ENCODE peak calls at places on chromosomes 1 and 21, in nine cellular contexts. T is astrocyte; J is GM12865; C is HFFc6; E is fibroblast of the aortic adventitia; D is CD8-positive, alpha-beta T cell; S is fibroblast of pulmonary artery; M is RWPE1; Z is adrenal gland. O is an unnamed sample.

GRCh38 chr1:65393345-65393744 is 27.1 kb upstream of the LEPR start:
- DNase-seq in T (peak), J (peak), C (peak), E (no peak), D (no peak), S (peak), M (peak), Z (no peak), O (peak)

GRCh38 chr1:193259619-193260018 is 73.2 kb upstream of the B3GALT2 start:
- DNase-seq in T (no peak), J (no peak), C (no peak), E (no peak), D (no peak), S (no peak), M (no peak), Z (no peak), O (no peak)

GRCh38 chr1:236524142-236524891 is 535 bp downstream of the LGALS8 start:
- DNase-seq in T (peak), J (peak), C (peak), E (peak), D (peak), S (peak), M (peak), Z (peak), O (peak)

GRCh38 chr1:21237386-21238088 is 52.7 kb downstream of the ECE1 start:
- DNase-seq in T (no peak), J (no peak), C (no peak), E (no peak), D (no peak), S (no peak), M (no peak), Z (peak), O (no peak)

GRCh38 chr1:56566040-56566774 is 13.2 kb downstream of the PLPP3 start:
- DNase-seq in T (no peak), J (no peak), C (no peak), E (no peak), D (no peak), S (no peak), M (no peak), Z (no peak), O (no peak)

GRCh38 chr21:43355196-43355924 is 71.6 kb downstream of the SIK1 start:
- DNase-seq in T (no peak), J (peak), C (no peak), E (no peak), D (no peak), S (no peak), M (no peak), Z (no peak), O (no peak)

GRCh38 chr21:26532208-26532607 is 40.9 kb downstream of the CYYR1 start:
- DNase-seq in T (no peak), J (no peak), C (no peak), E (no peak), D (no peak), S (no peak), M (no peak), Z (no peak), O (no peak)

GRCh38 chr1:23577056-23577985 is 18.0 kb upstream of the ID3 start:
- DNase-seq in T (peak), J (peak), C (peak), E (peak), D (no peak), S (peak), M (peak), Z (peak), O (peak)

GRCh38 chr1:232980336-232980978 is 30.0 kb downstream of the NTPCR start:
- DNase-seq in T (peak), J (no peak), C (no peak), E (no peak), D (no peak), S (no peak), M (no peak), Z (no peak), O (no peak)

GRCh38 chr1:59674605-59675004 is 140.1 kb upstream of the HOOK1 start:
- DNase-seq in T (no peak), J (no peak), C (no peak), E (peak), D (no peak), S (peak), M (peak), Z (no peak), O (no peak)

GRCh38 chr1:116908821-116909510 is 750 bp upstream of the PTGFRN start:
- DNase-seq in T (no peak), J (no peak), C (no peak), E (no peak), D (no peak), S (no peak), M (no peak), Z (no peak), O (no peak)

GRCh38 chr1:211474426-211474825 is 17.5 kb downstream of the RD3 start:
- DNase-seq in T (no peak), J (no peak), C (no peak), E (peak), D (no peak), S (peak), M (no peak), Z (no peak), O (no peak)

GRCh38 chr1:153789478-153790148 is 14.4 kb downstream of the SLC27A3 start:
- DNase-seq in T (no peak), J (peak), C (no peak), E (no peak), D (no peak), S (no peak), M (no peak), Z (no peak), O (no peak)

GRCh38 chr1:110605446-110605845 is 712 bp downstream of the KCNA2 start:
- DNase-seq in T (no peak), J (no peak), C (no peak), E (no peak), D (no peak), S (no peak), M (no peak), Z (no peak), O (no peak)

GRCh38 chr21:27425172-27425571 is 458.3 kb upstream of the ADAMTS5 start:
- DNase-seq in T (no peak), J (no peak), C (no peak), E (peak), D (no peak), S (peak), M (no peak), Z (no peak), O (no peak)

GRCh38 chr1:234069760-234070159 is 165.3 kb downstream of the SLC35F3 start:
- DNase-seq in T (no peak), J (peak), C (no peak), E (no peak), D (no peak), S (no peak), M (no peak), Z (no peak), O (no peak)

GRCh38 chr1:53512807-53513755 is 53.9 kb downstream of the DMRTB1 start:
- DNase-seq in T (no peak), J (no peak), C (no peak), E (no peak), D (no peak), S (no peak), M (no peak), Z (no peak), O (no peak)

GRCh38 chr1:182952677-182953444 is at the start of gene SHCBP1L:
- DNase-seq in T (no peak), J (no peak), C (no peak), E (no peak), D (no peak), S (no peak), M (no peak), Z (no peak), O (no peak)

GRCh38 chr1:109954180-109954579 is 30.4 kb upstream of the AHCYL1 start:
- DNase-seq in T (no peak), J (no peak), C (no peak), E (peak), D (no peak), S (no peak), M (no peak), Z (no peak), O (no peak)

GRCh38 chr1:42420145-42420544 is 35.7 kb downstream of the ZMYND12 start:
- DNase-seq in T (peak), J (no peak), C (no peak), E (peak), D (no peak), S (no peak), M (no peak), Z (no peak), O (no peak)

GRCh38 chr1:72288886-72289285 is 6.5 kb upstream of the NEGR1 start:
- DNase-seq in T (no peak), J (no peak), C (no peak), E (no peak), D (no peak), S (no peak), M (no peak), Z (no peak), O (no peak)

GRCh38 chr1:110281363-110282290 is 57.5 kb upstream of the RBM15 start:
- DNase-seq in T (no peak), J (no peak), C (peak), E (peak), D (no peak), S (no peak), M (no peak), Z (no peak), O (no peak)

GRCh38 chr1:33735624-33736023 is 128.3 kb upstream of the HMGB4 start:
- DNase-seq in T (peak), J (no peak), C (peak), E (peak), D (no peak), S (no peak), M (peak), Z (no peak), O (no peak)

GRCh38 chr1:241782396-241782795 is 65.6 kb upstream of the EXO1 start:
- DNase-seq in T (no peak), J (no peak), C (no peak), E (no peak), D (no peak), S (no peak), M (no peak), Z (no peak), O (no peak)

GRCh38 chr1:226549094-226549936 is 751 bp downstream of the STUM start:
- DNase-seq in T (no peak), J (no peak), C (no peak), E (no peak), D (no peak), S (no peak), M (peak), Z (no peak), O (peak)

GRCh38 chr1:3423245-3423829 is 31.1 kb upstream of the ARHGEF16 start:
- DNase-seq in T (no peak), J (no peak), C (no peak), E (no peak), D (no peak), S (no peak), M (no peak), Z (no peak), O (no peak)

GRCh38 chr1:8477199-8477982 is 159.5 kb downstream of the SLC45A1 start:
- DNase-seq in T (peak), J (peak), C (peak), E (peak), D (no peak), S (no peak), M (no peak), Z (no peak), O (no peak)

GRCh38 chr1:9119745-9120144 is 9.2 kb downstream of the GPR157 start:
- DNase-seq in T (no peak), J (peak), C (no peak), E (no peak), D (no peak), S (no peak), M (no peak), Z (no peak), O (peak)

GRCh38 chr1:230413061-230413460 is 13.1 kb downstream of the PGBD5 start:
- DNase-seq in T (no peak), J (no peak), C (no peak), E (no peak), D (no peak), S (no peak), M (no peak), Z (no peak), O (no peak)

GRCh38 chr1:16088996-16089395 is 15.5 kb upstream of the FAM131C start:
- DNase-seq in T (peak), J (no peak), C (peak), E (peak), D (no peak), S (peak), M (peak), Z (no peak), O (no peak)

GRCh38 chr1:36411674-36412648 is 14.3 kb upstream of the LSM10 start:
- DNase-seq in T (peak), J (peak), C (no peak), E (peak), D (no peak), S (peak), M (no peak), Z (no peak), O (no peak)

GRCh38 chr1:151134991-151135390 is 11.4 kb downstream of the SEMA6C start:
- DNase-seq in T (no peak), J (no peak), C (no peak), E (no peak), D (no peak), S (no peak), M (no peak), Z (peak), O (no peak)

GRCh38 chr1:230350208-230350921 is 75.8 kb downstream of the PGBD5 start:
- DNase-seq in T (peak), J (no peak), C (no peak), E (no peak), D (no peak), S (no peak), M (no peak), Z (peak), O (no peak)

GRCh38 chr1:220879090-220879508 is at the start of gene HLX:
- DNase-seq in T (peak), J (peak), C (peak), E (peak), D (no peak), S (peak), M (peak), Z (peak), O (peak)

GRCh38 chr1:220878223-220879081 is 791 bp upstream of the HLX start:
- DNase-seq in T (no peak), J (peak), C (no peak), E (no peak), D (no peak), S (no peak), M (no peak), Z (no peak), O (peak)

GRCh38 chr1:220877348-220878095 is 1.7 kb upstream of the HLX start:
- DNase-seq in T (no peak), J (no peak), C (no peak), E (no peak), D (no peak), S (no peak), M (no peak), Z (no peak), O (no peak)

GRCh38 chr1:220875233-220875632 is 4.0 kb upstream of the HLX start:
- DNase-seq in T (no peak), J (no peak), C (no peak), E (no peak), D (no peak), S (no peak), M (no peak), Z (no peak), O (no peak)

GRCh38 chr1:220876511-220877347 is 2.5 kb upstream of the HLX start:
- DNase-seq in T (no peak), J (no peak), C (no peak), E (no peak), D (no peak), S (no peak), M (no peak), Z (peak), O (peak)
- TF ChIP-seq CTCF in T (no peak), J (no peak), C (no peak), E (no peak), D (no peak), S (no peak), M (no peak), Z (no peak), O (no peak)

DNA sequence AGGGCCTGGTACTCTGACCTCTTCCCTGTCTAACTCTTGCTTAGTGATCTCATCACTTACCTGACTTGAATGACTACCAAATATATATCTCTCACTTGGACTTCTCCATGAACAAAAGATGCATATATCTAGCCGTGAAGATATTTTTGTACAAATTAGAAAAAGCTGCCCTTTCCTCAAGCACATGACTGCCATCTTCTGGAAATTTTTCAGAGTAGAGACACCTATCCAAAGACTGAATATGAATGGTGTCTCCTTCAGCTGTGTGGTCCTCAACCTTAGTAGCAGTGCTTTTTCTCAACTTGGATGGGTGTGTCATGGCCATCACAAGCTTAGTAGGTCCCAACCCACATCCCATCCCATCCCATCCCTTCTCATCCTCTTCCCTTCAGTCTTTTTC is 142.3 kb downstream of the DNM3 start:
- DNase-seq in T (no peak), J (peak), C (peak), E (peak), D (no peak), S (peak), M (no peak), Z (no peak), O (no peak)
- TF ChIP-seq CTCF in T (peak), J (peak), C (peak), E (peak), D (no peak), S (peak), M (no peak), Z (peak), O (no peak)

GRCh38 chr1:69459244-69459643 is 108.5 kb upstream of the LRRC7 start:
- DNase-seq in T (no peak), J (no peak), C (no peak), E (no peak), D (no peak), S (no peak), M (no peak), Z (no peak), O (no peak)
- TF ChIP-seq CTCF in T (no peak), J (no peak), C (no peak), E (no peak), D (no peak), S (no peak), M (no peak), Z (no peak), O (no peak)

GRCh38 chr1:202663141-202663540 is 47.1 kb downstream of the SYT2 start:
- DNase-seq in T (no peak), J (no peak), C (no peak), E (no peak), D (no peak), S (no peak), M (no peak), Z (no peak), O (no peak)

GRCh38 chr1:202659541-202659940 is 50.7 kb downstream of the SYT2 start:
- DNase-seq in T (no peak), J (no peak), C (no peak), E (no peak), D (no peak), S (no peak), M (no peak), Z (no peak), O (no peak)

GRCh38 chr1:202662081-202662480 is 48.2 kb downstream of the SYT2 start:
- DNase-seq in T (no peak), J (no peak), C (no peak), E (no peak), D (no peak), S (no peak), M (no peak), Z (no peak), O (no peak)

GRCh38 chr1:202659974-202660373 is 50.3 kb downstream of the SYT2 start:
- DNase-seq in T (no peak), J (no peak), C (no peak), E (no peak), D (no peak), S (no peak), M (no peak), Z (no peak), O (no peak)

DNA sequence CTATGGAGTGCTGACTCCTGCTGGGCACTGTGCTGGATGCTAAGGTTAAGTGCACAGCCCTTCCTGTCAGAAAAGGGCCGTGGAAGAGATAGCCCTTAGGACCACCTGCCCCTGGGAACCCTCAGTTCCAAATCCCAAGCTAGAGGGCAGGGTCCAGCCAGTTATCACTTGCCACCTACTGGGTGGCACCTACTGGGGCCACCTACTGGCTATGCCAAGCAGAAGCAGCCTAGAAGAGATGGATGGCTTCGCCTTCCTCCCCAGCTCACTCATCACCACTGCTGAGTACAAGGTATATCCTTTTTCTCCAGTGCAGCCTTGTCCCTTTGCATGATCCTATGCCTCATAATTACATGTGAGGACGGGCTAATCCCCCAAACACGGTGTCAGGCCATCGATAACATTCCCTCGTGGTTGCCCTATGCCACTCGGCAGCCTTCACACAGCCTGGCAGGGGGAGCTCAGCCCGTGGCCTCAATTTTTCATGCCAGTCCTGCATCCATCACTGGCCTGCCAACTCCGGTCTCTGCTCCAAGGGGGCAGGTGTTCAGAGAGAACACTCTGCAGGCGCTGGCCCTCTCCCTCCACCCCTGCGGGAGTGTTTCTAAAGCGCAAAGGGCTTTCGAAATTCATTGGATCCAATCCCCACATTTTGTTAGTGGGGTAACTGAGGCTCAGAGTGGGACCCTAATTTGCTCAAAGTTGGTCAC is 49.0 kb downstream of the SYT2 start:
- DNase-seq in T (no peak), J (peak), C (no peak), E (no peak), D (no peak), S (no peak), M (no peak), Z (no peak), O (no peak)
- TF ChIP-seq CTCF in T (peak), J (peak), C (peak), E (peak), D (no peak), S (peak), M (peak), Z (no peak), O (no peak)

GRCh38 chr1:215677112-215677511 is 110.0 kb downstream of the KCTD3 start:
- DNase-seq in T (no peak), J (no peak), C (no peak), E (no peak), D (no peak), S (no peak), M (no peak), Z (no peak), O (no peak)

GRCh38 chr1:215673943-215674342 is 106.8 kb downstream of the KCTD3 start:
- DNase-seq in T (no peak), J (no peak), C (no peak), E (no peak), D (no peak), S (no peak), M (no peak), Z (no peak), O (no peak)

GRCh38 chr1:215669806-215670485 is 102.8 kb downstream of the KCTD3 start:
- DNase-seq in T (peak), J (no peak), C (no peak), E (no peak), D (no peak), S (no peak), M (no peak), Z (no peak), O (no peak)

GRCh38 chr1:215667796-215668195 is 100.7 kb downstream of the KCTD3 start:
- DNase-seq in T (no peak), J (no peak), C (no peak), E (no peak), D (no peak), S (no peak), M (no peak), Z (no peak), O (no peak)

DNA sequence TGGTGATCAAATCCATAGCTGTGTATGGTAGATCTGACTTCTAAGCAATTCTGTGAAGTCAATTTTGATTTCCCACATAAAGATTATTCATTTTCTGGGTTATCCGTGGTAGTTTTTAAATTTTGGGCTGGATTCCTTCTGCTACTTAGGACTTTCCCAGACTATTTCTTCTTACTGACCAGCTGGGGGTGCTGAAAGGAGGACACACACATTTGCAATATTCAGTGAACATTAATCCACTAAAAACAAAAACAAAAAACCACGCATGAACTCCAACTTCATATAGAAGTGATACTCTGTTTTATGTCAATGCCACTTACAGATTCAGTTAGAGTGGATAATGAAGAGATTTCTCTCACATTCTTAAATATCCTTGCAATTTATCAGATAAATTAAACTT is 105.4 kb downstream of the KCTD3 start:
- DNase-seq in T (no peak), J (no peak), C (no peak), E (no peak), D (no peak), S (no peak), M (no peak), Z (no peak), O (no peak)
- TF ChIP-seq CTCF in T (no peak), J (no peak), C (peak), E (no peak), D (no peak), S (no peak), M (no peak), Z (no peak), O (no peak)

O was measured in GM20000.